ENCODE peak calls at places on chromosomes 16 and 17, in nine cellular contexts. One of them, this sample, is unnamed.
A peak's percentile ranks its signal among the peaks of the same experiment; 100 is the strongest.

GRCh38 chr17:29292071-29292991 is 1.6 kb downstream of the NUFIP2 start:
- DNase-seq in T47D: peak; percentile 45
- DNase-seq in activated CD4-positive, alpha-beta T cell treated with anti-CD3 and anti-CD28 coated beads for 48 hours: peak; percentile 66
- DNase-seq in Panc1: no peak
- DNase-seq in Ammon's horn: peak; percentile 48
- DNase-seq in fibroblast of the aortic adventitia: peak; percentile 63
- DNase-seq in sigmoid colon: peak; percentile 91
- DNase-seq in M059J: peak; percentile 54
- DNase-seq in EL: peak; percentile 54
- DNase-seq in this sample: no peak

GRCh38 chr17:17935321-17936271 is 36.6 kb downstream of the TOM1L2 start:
- DNase-seq in T47D: no peak
- DNase-seq in activated CD4-positive, alpha-beta T cell treated with anti-CD3 and anti-CD28 coated beads for 48 hours: no peak
- DNase-seq in Panc1: no peak
- DNase-seq in Ammon's horn: no peak
- DNase-seq in fibroblast of the aortic adventitia: peak; percentile 91
- DNase-seq in sigmoid colon: peak; percentile 75
- DNase-seq in M059J: peak; percentile 90
- DNase-seq in EL: peak; percentile 96
- DNase-seq in this sample: no peak

GRCh38 chr16:19503461-19504075 is 18.3 kb downstream of the GDE1 start:
- DNase-seq in T47D: no peak
- DNase-seq in activated CD4-positive, alpha-beta T cell treated with anti-CD3 and anti-CD28 coated beads for 48 hours: no peak
- DNase-seq in Panc1: no peak
- DNase-seq in Ammon's horn: no peak
- DNase-seq in fibroblast of the aortic adventitia: no peak
- DNase-seq in sigmoid colon: no peak
- DNase-seq in M059J: no peak
- DNase-seq in EL: no peak
- DNase-seq in this sample: no peak

GRCh38 chr17:56640116-56640515 is 46.6 kb downstream of the NOG start:
- DNase-seq in T47D: no peak
- DNase-seq in activated CD4-positive, alpha-beta T cell treated with anti-CD3 and anti-CD28 coated beads for 48 hours: no peak
- DNase-seq in Panc1: no peak
- DNase-seq in Ammon's horn: no peak
- DNase-seq in fibroblast of the aortic adventitia: no peak
- DNase-seq in sigmoid colon: no peak
- DNase-seq in M059J: no peak
- DNase-seq in EL: no peak
- DNase-seq in this sample: no peak

GRCh38 chr17:79036609-79037008 is 12.6 kb downstream of the C1QTNF1 start:
- DNase-seq in T47D: no peak
- DNase-seq in activated CD4-positive, alpha-beta T cell treated with anti-CD3 and anti-CD28 coated beads for 48 hours: no peak
- DNase-seq in Panc1: peak; percentile 39
- DNase-seq in Ammon's horn: no peak
- DNase-seq in fibroblast of the aortic adventitia: peak; percentile 94
- DNase-seq in sigmoid colon: peak; percentile 65
- DNase-seq in M059J: peak; percentile 93
- DNase-seq in EL: peak; percentile 91
- DNase-seq in this sample: peak; percentile 42

GRCh38 chr16:69064164-69064563 is 41.3 kb upstream of the HAS3 start:
- DNase-seq in T47D: no peak
- DNase-seq in activated CD4-positive, alpha-beta T cell treated with anti-CD3 and anti-CD28 coated beads for 48 hours: no peak
- DNase-seq in Panc1: peak; percentile 51
- DNase-seq in Ammon's horn: no peak
- DNase-seq in fibroblast of the aortic adventitia: no peak
- DNase-seq in sigmoid colon: no peak
- DNase-seq in M059J: peak; percentile 94
- DNase-seq in EL: peak; percentile 86
- DNase-seq in this sample: no peak

GRCh38 chr17:59533694-59534093 is 31.7 kb upstream of the DHX40 start:
- DNase-seq in T47D: no peak
- DNase-seq in activated CD4-positive, alpha-beta T cell treated with anti-CD3 and anti-CD28 coated beads for 48 hours: no peak
- DNase-seq in Panc1: no peak
- DNase-seq in Ammon's horn: peak; percentile 21
- DNase-seq in fibroblast of the aortic adventitia: no peak
- DNase-seq in sigmoid colon: no peak
- DNase-seq in M059J: no peak
- DNase-seq in EL: no peak
- DNase-seq in this sample: no peak

GRCh38 chr17:31092475-31093064 is 2.2 kb upstream of the NF1 start:
- DNase-seq in T47D: no peak
- DNase-seq in activated CD4-positive, alpha-beta T cell treated with anti-CD3 and anti-CD28 coated beads for 48 hours: no peak
- DNase-seq in Panc1: no peak
- DNase-seq in Ammon's horn: no peak
- DNase-seq in fibroblast of the aortic adventitia: no peak
- DNase-seq in sigmoid colon: no peak
- DNase-seq in M059J: no peak
- DNase-seq in EL: peak; percentile 56
- DNase-seq in this sample: no peak

GRCh38 chr17:71757156-71757555 is 363.7 kb upstream of the SOX9 start:
- DNase-seq in T47D: no peak
- DNase-seq in activated CD4-positive, alpha-beta T cell treated with anti-CD3 and anti-CD28 coated beads for 48 hours: no peak
- DNase-seq in Panc1: no peak
- DNase-seq in Ammon's horn: no peak
- DNase-seq in fibroblast of the aortic adventitia: no peak
- DNase-seq in sigmoid colon: no peak
- DNase-seq in M059J: no peak
- DNase-seq in EL: no peak
- DNase-seq in this sample: no peak

GRCh38 chr16:27235055-27235937 is 32.0 kb downstream of the KDM8 start:
- DNase-seq in T47D: peak; percentile 71
- DNase-seq in activated CD4-positive, alpha-beta T cell treated with anti-CD3 and anti-CD28 coated beads for 48 hours: peak; percentile 89
- DNase-seq in Panc1: no peak
- DNase-seq in Ammon's horn: peak; percentile 80
- DNase-seq in fibroblast of the aortic adventitia: peak; percentile 93
- DNase-seq in sigmoid colon: peak; percentile 95
- DNase-seq in M059J: peak; percentile 74
- DNase-seq in EL: peak; percentile 92
- DNase-seq in this sample: peak; percentile 41

GRCh38 chr16:7090628-7091115 is 242.0 kb upstream of the RBFOX1 start:
- DNase-seq in T47D: no peak
- DNase-seq in activated CD4-positive, alpha-beta T cell treated with anti-CD3 and anti-CD28 coated beads for 48 hours: no peak
- DNase-seq in Panc1: no peak
- DNase-seq in Ammon's horn: no peak
- DNase-seq in fibroblast of the aortic adventitia: no peak
- DNase-seq in sigmoid colon: no peak
- DNase-seq in M059J: no peak
- DNase-seq in EL: no peak
- DNase-seq in this sample: no peak

GRCh38 chr16:47375423-47375822 is 85.4 kb downstream of the ITFG1 start:
- DNase-seq in T47D: no peak
- DNase-seq in activated CD4-positive, alpha-beta T cell treated with anti-CD3 and anti-CD28 coated beads for 48 hours: no peak
- DNase-seq in Panc1: no peak
- DNase-seq in Ammon's horn: no peak
- DNase-seq in fibroblast of the aortic adventitia: no peak
- DNase-seq in sigmoid colon: no peak
- DNase-seq in M059J: peak; percentile 42
- DNase-seq in EL: no peak
- DNase-seq in this sample: no peak

GRCh38 chr17:9329251-9329921 is 246.2 kb downstream of the STX8 start:
- DNase-seq in T47D: no peak
- DNase-seq in activated CD4-positive, alpha-beta T cell treated with anti-CD3 and anti-CD28 coated beads for 48 hours: no peak
- DNase-seq in Panc1: no peak
- DNase-seq in Ammon's horn: peak; percentile 13
- DNase-seq in fibroblast of the aortic adventitia: no peak
- DNase-seq in sigmoid colon: no peak
- DNase-seq in M059J: no peak
- DNase-seq in EL: no peak
- DNase-seq in this sample: no peak

GRCh38 chr17:37028040-37028439 is 79.3 kb downstream of the AATF start:
- DNase-seq in T47D: no peak
- DNase-seq in activated CD4-positive, alpha-beta T cell treated with anti-CD3 and anti-CD28 coated beads for 48 hours: no peak
- DNase-seq in Panc1: no peak
- DNase-seq in Ammon's horn: no peak
- DNase-seq in fibroblast of the aortic adventitia: no peak
- DNase-seq in sigmoid colon: no peak
- DNase-seq in M059J: no peak
- DNase-seq in EL: no peak
- DNase-seq in this sample: no peak

GRCh38 chr17:57832711-57833596 is 16.9 kb downstream of the MRPS23 start:
- DNase-seq in T47D: peak; percentile 87
- DNase-seq in activated CD4-positive, alpha-beta T cell treated with anti-CD3 and anti-CD28 coated beads for 48 hours: peak; percentile 80
- DNase-seq in Panc1: no peak
- DNase-seq in Ammon's horn: peak; percentile 88
- DNase-seq in fibroblast of the aortic adventitia: peak; percentile 81
- DNase-seq in sigmoid colon: peak; percentile 86
- DNase-seq in M059J: peak; percentile 79
- DNase-seq in EL: peak; percentile 72
- DNase-seq in this sample: no peak

GRCh38 chr16:13014516-13014915 is 113.1 kb downstream of the SHISA9 start:
- DNase-seq in T47D: no peak
- DNase-seq in activated CD4-positive, alpha-beta T cell treated with anti-CD3 and anti-CD28 coated beads for 48 hours: no peak
- DNase-seq in Panc1: no peak
- DNase-seq in Ammon's horn: no peak
- DNase-seq in fibroblast of the aortic adventitia: no peak
- DNase-seq in sigmoid colon: no peak
- DNase-seq in M059J: no peak
- DNase-seq in EL: no peak
- DNase-seq in this sample: no peak

GRCh38 chr16:84641643-84642358 is 6.5 kb upstream of the KLHL36 start:
- DNase-seq in T47D: no peak
- DNase-seq in activated CD4-positive, alpha-beta T cell treated with anti-CD3 and anti-CD28 coated beads for 48 hours: no peak
- DNase-seq in Panc1: no peak
- DNase-seq in Ammon's horn: no peak
- DNase-seq in fibroblast of the aortic adventitia: no peak
- DNase-seq in sigmoid colon: no peak
- DNase-seq in M059J: no peak
- DNase-seq in EL: no peak
- DNase-seq in this sample: no peak

GRCh38 chr16:27108826-27109665 is 42.3 kb downstream of the C16orf82 start:
- DNase-seq in T47D: no peak
- DNase-seq in activated CD4-positive, alpha-beta T cell treated with anti-CD3 and anti-CD28 coated beads for 48 hours: no peak
- DNase-seq in Panc1: no peak
- DNase-seq in Ammon's horn: no peak
- DNase-seq in fibroblast of the aortic adventitia: no peak
- DNase-seq in sigmoid colon: no peak
- DNase-seq in M059J: no peak
- DNase-seq in EL: no peak
- DNase-seq in this sample: no peak

GRCh38 chr16:28187595-28188004 is 24.2 kb downstream of the XPO6 start:
- DNase-seq in T47D: no peak
- DNase-seq in activated CD4-positive, alpha-beta T cell treated with anti-CD3 and anti-CD28 coated beads for 48 hours: no peak
- DNase-seq in Panc1: no peak
- DNase-seq in Ammon's horn: no peak
- DNase-seq in fibroblast of the aortic adventitia: no peak
- DNase-seq in sigmoid colon: no peak
- DNase-seq in M059J: no peak
- DNase-seq in EL: no peak
- DNase-seq in this sample: no peak

GRCh38 chr17:5562661-5563360 is 21.5 kb downstream of the NLRP1 start:
- DNase-seq in T47D: no peak
- DNase-seq in activated CD4-positive, alpha-beta T cell treated with anti-CD3 and anti-CD28 coated beads for 48 hours: no peak
- DNase-seq in Panc1: no peak
- DNase-seq in Ammon's horn: no peak
- DNase-seq in fibroblast of the aortic adventitia: no peak
- DNase-seq in sigmoid colon: no peak
- DNase-seq in M059J: no peak
- DNase-seq in EL: no peak
- DNase-seq in this sample: no peak

GRCh38 chr16:14629612-14629918 is 495 bp downstream of the PARN start:
- DNase-seq in T47D: no peak
- DNase-seq in activated CD4-positive, alpha-beta T cell treated with anti-CD3 and anti-CD28 coated beads for 48 hours: no peak
- DNase-seq in Panc1: no peak
- DNase-seq in Ammon's horn: no peak
- DNase-seq in fibroblast of the aortic adventitia: no peak
- DNase-seq in sigmoid colon: no peak
- DNase-seq in M059J: peak; percentile 25
- DNase-seq in EL: peak; percentile 21
- DNase-seq in this sample: no peak

GRCh38 chr17:69460963-69461922 is 46.7 kb downstream of the MAP2K6 start:
- DNase-seq in T47D: no peak
- DNase-seq in activated CD4-positive, alpha-beta T cell treated with anti-CD3 and anti-CD28 coated beads for 48 hours: no peak
- DNase-seq in Panc1: no peak
- DNase-seq in Ammon's horn: no peak
- DNase-seq in fibroblast of the aortic adventitia: no peak
- DNase-seq in sigmoid colon: no peak
- DNase-seq in M059J: no peak
- DNase-seq in EL: no peak
- DNase-seq in this sample: no peak

GRCh38 chr17:30278032-30278431 is 13.7 kb downstream of the BLMH start:
- DNase-seq in T47D: peak; percentile 55
- DNase-seq in activated CD4-positive, alpha-beta T cell treated with anti-CD3 and anti-CD28 coated beads for 48 hours: peak; percentile 6
- DNase-seq in Panc1: no peak
- DNase-seq in Ammon's horn: peak; percentile 30
- DNase-seq in fibroblast of the aortic adventitia: peak; percentile 86
- DNase-seq in sigmoid colon: no peak
- DNase-seq in M059J: peak; percentile 31
- DNase-seq in EL: peak; percentile 25
- DNase-seq in this sample: no peak

GRCh38 chr16:74034862-74035261 is 261.8 kb upstream of the PSMD7 start:
- DNase-seq in T47D: peak; percentile 40
- DNase-seq in activated CD4-positive, alpha-beta T cell treated with anti-CD3 and anti-CD28 coated beads for 48 hours: no peak
- DNase-seq in Panc1: peak; percentile 2
- DNase-seq in Ammon's horn: peak; percentile 26
- DNase-seq in fibroblast of the aortic adventitia: peak; percentile 0
- DNase-seq in sigmoid colon: no peak
- DNase-seq in M059J: peak; percentile 18
- DNase-seq in EL: peak; percentile 3
- DNase-seq in this sample: no peak

GRCh38 chr17:2949469-2950044 is 113.8 kb downstream of the OR1D5 start:
- DNase-seq in T47D: no peak
- DNase-seq in activated CD4-positive, alpha-beta T cell treated with anti-CD3 and anti-CD28 coated beads for 48 hours: no peak
- DNase-seq in Panc1: peak; percentile 61
- DNase-seq in Ammon's horn: no peak
- DNase-seq in fibroblast of the aortic adventitia: peak; percentile 60
- DNase-seq in sigmoid colon: no peak
- DNase-seq in M059J: peak; percentile 89
- DNase-seq in EL: peak; percentile 77
- DNase-seq in this sample: peak; percentile 41

GRCh38 chr16:48687421-48688038 is 77.5 kb upstream of the N4BP1 start:
- DNase-seq in T47D: peak; percentile 76
- DNase-seq in activated CD4-positive, alpha-beta T cell treated with anti-CD3 and anti-CD28 coated beads for 48 hours: peak; percentile 51
- DNase-seq in Panc1: peak; percentile 46
- DNase-seq in Ammon's horn: peak; percentile 69
- DNase-seq in fibroblast of the aortic adventitia: peak; percentile 76
- DNase-seq in sigmoid colon: no peak
- DNase-seq in M059J: peak; percentile 71
- DNase-seq in EL: peak; percentile 71
- DNase-seq in this sample: peak; percentile 2

GRCh38 chr17:37521821-37522220 is 32.1 kb downstream of the DUSP14 start:
- DNase-seq in T47D: no peak
- DNase-seq in activated CD4-positive, alpha-beta T cell treated with anti-CD3 and anti-CD28 coated beads for 48 hours: no peak
- DNase-seq in Panc1: no peak
- DNase-seq in Ammon's horn: no peak
- DNase-seq in fibroblast of the aortic adventitia: no peak
- DNase-seq in sigmoid colon: no peak
- DNase-seq in M059J: no peak
- DNase-seq in EL: no peak
- DNase-seq in this sample: no peak

GRCh38 chr17:62206550-62206949 is 141.5 kb upstream of the MED13 start:
- DNase-seq in T47D: no peak
- DNase-seq in activated CD4-positive, alpha-beta T cell treated with anti-CD3 and anti-CD28 coated beads for 48 hours: no peak
- DNase-seq in Panc1: no peak
- DNase-seq in Ammon's horn: no peak
- DNase-seq in fibroblast of the aortic adventitia: no peak
- DNase-seq in sigmoid colon: no peak
- DNase-seq in M059J: peak; percentile 3
- DNase-seq in EL: peak; percentile 43
- DNase-seq in this sample: no peak

GRCh38 chr17:75909051-75909811 is 4.5 kb upstream of the MRPL38 start:
- DNase-seq in T47D: no peak
- DNase-seq in activated CD4-positive, alpha-beta T cell treated with anti-CD3 and anti-CD28 coated beads for 48 hours: no peak
- DNase-seq in Panc1: no peak
- DNase-seq in Ammon's horn: no peak
- DNase-seq in fibroblast of the aortic adventitia: no peak
- DNase-seq in sigmoid colon: no peak
- DNase-seq in M059J: no peak
- DNase-seq in EL: no peak
- DNase-seq in this sample: no peak

GRCh38 chr16:72959301-72959996 is 88.5 kb downstream of the ZFHX3 start:
- DNase-seq in T47D: no peak
- DNase-seq in activated CD4-positive, alpha-beta T cell treated with anti-CD3 and anti-CD28 coated beads for 48 hours: no peak
- DNase-seq in Panc1: no peak
- DNase-seq in Ammon's horn: no peak
- DNase-seq in fibroblast of the aortic adventitia: no peak
- DNase-seq in sigmoid colon: peak; percentile 64
- DNase-seq in M059J: no peak
- DNase-seq in EL: no peak
- DNase-seq in this sample: no peak

GRCh38 chr17:9360610-9361571 is 214.7 kb downstream of the STX8 start:
- DNase-seq in T47D: peak; percentile 5
- DNase-seq in activated CD4-positive, alpha-beta T cell treated with anti-CD3 and anti-CD28 coated beads for 48 hours: no peak
- DNase-seq in Panc1: no peak
- DNase-seq in Ammon's horn: no peak
- DNase-seq in fibroblast of the aortic adventitia: peak; percentile 93
- DNase-seq in sigmoid colon: peak; percentile 68
- DNase-seq in M059J: no peak
- DNase-seq in EL: peak; percentile 84
- DNase-seq in this sample: no peak

This sample was measured in keratinocyte.